ENCODE peak calls at places on chromosomes 7 and 10, in six cellular contexts. Q, G, I, U, O and N are unnamed samples.

GRCh38 chr10:124077216-124077615 is 16.2 kb downstream of the CHST15 start:
- DNase-seq in Q (no peak), G (no peak), I (no peak), U (no peak), O (no peak), N (no peak)

GRCh38 chr10:72069751-72070501 is 18.4 kb downstream of the SPOCK2 start:
- DNase-seq in Q (peak), G (no peak), I (no peak), U (no peak), O (no peak), N (no peak)

GRCh38 chr7:91344911-91345310 is 80.7 kb downstream of the FZD1 start:
- DNase-seq in Q (no peak), G (no peak), I (no peak), U (no peak), O (no peak), N (no peak)

GRCh38 chr7:50146692-50147091 is 53.6 kb upstream of the ZPBP start:
- DNase-seq in Q (no peak), G (no peak), I (no peak), U (no peak), O (peak), N (no peak)

GRCh38 chr10:64430690-64431323 is 909.6 kb downstream of the REEP3 start:
- DNase-seq in Q (peak), G (peak), I (no peak), U (no peak), O (no peak), N (no peak)

GRCh38 chr10:46560381-46560780 is 3.9 kb upstream of the GPRIN2 start:
- DNase-seq in Q (no peak), G (no peak), I (no peak), U (no peak), O (peak), N (no peak)

GRCh38 chr7:4103352-4104091 is 578.6 kb upstream of the FOXK1 start:
- DNase-seq in Q (peak), G (no peak), I (no peak), U (no peak), O (no peak), N (no peak)

GRCh38 chr10:74432841-74433594 is 282.0 kb downstream of the ADK start:
- DNase-seq in Q (no peak), G (peak), I (no peak), U (no peak), O (no peak), N (no peak)

GRCh38 chr7:135645296-135645904 is 16.9 kb upstream of the STMP1 start:
- DNase-seq in Q (peak), G (peak), I (no peak), U (no peak), O (peak), N (no peak)

GRCh38 chr7:134196439-134196838 is 69.3 kb downstream of the LRGUK start:
- DNase-seq in Q (no peak), G (no peak), I (no peak), U (no peak), O (no peak), N (no peak)

GRCh38 chr10:79320785-79321493 is 26.3 kb upstream of the PPIF start:
- DNase-seq in Q (no peak), G (peak), I (no peak), U (no peak), O (no peak), N (no peak)

GRCh38 chr10:100506596-100507356 is 12.9 kb downstream of the SEC31B start:
- DNase-seq in Q (no peak), G (peak), I (no peak), U (no peak), O (no peak), N (no peak)

GRCh38 chr10:124002391-124003069 is 90.9 kb downstream of the CHST15 start:
- DNase-seq in Q (no peak), G (no peak), I (no peak), U (peak), O (no peak), N (no peak)

GRCh38 chr7:157565201-157565626 is 228.4 kb downstream of the DNAJB6 start:
- DNase-seq in Q (no peak), G (no peak), I (no peak), U (no peak), O (no peak), N (no peak)